ENCODE peak calls at places on chromosomes 11 and 22, in six cellular contexts. A is left ventricle myocardium inferior, V is GM12865, T is neural progenitor cell, F is stomach, J is AG10803. X is an unnamed sample.

GRCh38 chr11:1073261-1073724 is 1.4 kb upstream of the MUC2 start:
- DNase-seq in A (peak; percentile 42), J (peak; percentile 49), F (peak; percentile 88), V (no peak), T (peak; percentile 54), X (no peak)

GRCh38 chr11:31826530-31827438 is 15.7 kb upstream of the PAX6 start:
- DNase-seq in A (no peak), F (no peak), J (no peak), T (peak; percentile 71), V (no peak), X (peak; percentile 37)

GRCh38 chr22:47213571-47214230 is 451.3 kb downstream of the TBC1D22A start:
- DNase-seq in T (peak; percentile 15), V (peak; percentile 52), J (peak; percentile 11), A (no peak), F (peak; percentile 28), X (peak; percentile 69)

GRCh38 chr11:72189448-72190250 is 2.3 kb upstream of the FOLR1 start:
- DNase-seq in T (peak; percentile 14), V (no peak), A (no peak), J (peak; percentile 41), F (no peak), X (no peak)

GRCh38 chr22:43090130-43090789 is 1.1 kb upstream of the TTLL1 start:
- DNase-seq in F (peak; percentile 49), V (peak; percentile 87), J (peak; percentile 89), T (peak; percentile 28), A (peak; percentile 34), X (peak; percentile 87)

GRCh38 chr11:107929611-107930200 is 1.5 kb downstream of the RAB39A start:
- DNase-seq in T (peak; percentile 19), F (no peak), A (no peak), V (peak; percentile 64), J (no peak), X (peak; percentile 56)

GRCh38 chr22:27317961-27318360 is 483.6 kb downstream of the MN1 start:
- DNase-seq in J (peak; percentile 39), A (no peak), F (no peak), V (no peak), T (no peak), X (no peak)

GRCh38 chr22:35313311-35314121 is 13.8 kb downstream of the TOM1 start:
- DNase-seq in J (peak; percentile 89), F (peak; percentile 24), A (peak; percentile 70), V (peak; percentile 62), T (no peak), X (no peak)

GRCh38 chr22:47324435-47324990 is 562.1 kb downstream of the TBC1D22A start:
- DNase-seq in T (no peak), V (no peak), J (no peak), A (no peak), F (no peak), X (no peak)

GRCh38 chr11:113085446-113085845 is 124.2 kb downstream of the NCAM1 start:
- DNase-seq in A (no peak), F (no peak), J (no peak), T (no peak), V (no peak), X (no peak)

GRCh38 chr11:129861702-129862107 is 33.7 kb downstream of the NFRKB start:
- DNase-seq in V (no peak), A (peak; percentile 56), J (peak; percentile 93), T (peak; percentile 62), F (peak; percentile 89), X (no peak)

GRCh38 chr22:45638834-45639746 is 32.5 kb upstream of the ATXN10 start:
- DNase-seq in V (no peak), F (peak; percentile 59), A (peak; percentile 45), T (no peak), J (peak; percentile 54), X (no peak)

GRCh38 chr11:96204721-96205459 is 138.1 kb downstream of the MAML2 start:
- DNase-seq in F (no peak), A (no peak), V (no peak), T (no peak), J (peak; percentile 35), X (no peak)

GRCh38 chr22:37999640-38000272 is 15.4 kb upstream of the SOX10 start:
- DNase-seq in T (no peak), F (no peak), J (peak; percentile 11), V (peak; percentile 16), A (no peak), X (no peak)

GRCh38 chr11:77081976-77082836 is 15.4 kb downstream of the CAPN5 start:
- DNase-seq in T (no peak), J (no peak), F (peak; percentile 25), A (no peak), V (no peak), X (no peak)

GRCh38 chr22:49966716-49967332 is 6.3 kb downstream of the PIM3 start:
- DNase-seq in A (peak; percentile 34), V (no peak), F (peak; percentile 66), T (peak; percentile 51), J (peak; percentile 59), X (no peak)

GRCh38 chr11:31805037-31805628 is 6.0 kb downstream of the PAX6 start:
- DNase-seq in J (no peak), V (no peak), F (no peak), A (no peak), T (peak; percentile 73), X (peak; percentile 52)

GRCh38 chr22:25892678-25893077 is 150.7 kb downstream of the MYO18B start:
- DNase-seq in T (no peak), F (no peak), V (no peak), A (no peak), J (no peak), X (no peak)

GRCh38 chr11:120224872-120225371 is 14.1 kb downstream of the OAF start:
- DNase-seq in F (no peak), T (no peak), V (no peak), J (no peak), A (peak; percentile 58), X (no peak)

GRCh38 chr11:16154715-16155396 is 201.5 kb downstream of the SOX6 start:
- DNase-seq in J (no peak), T (no peak), A (no peak), V (no peak), F (peak; percentile 33), X (no peak)

GRCh38 chr11:59178401-59178800 is 6.5 kb downstream of the DTX4 start:
- DNase-seq in A (no peak), V (no peak), F (no peak), J (no peak), T (no peak), X (no peak)

GRCh38 chr11:79076526-79077115 is 364.2 kb downstream of the TENM4 start:
- DNase-seq in V (peak; percentile 33), T (peak; percentile 57), F (peak; percentile 50), J (peak; percentile 52), A (peak; percentile 50), X (no peak)

GRCh38 chr11:16981651-16982194 is 32.5 kb downstream of the PLEKHA7 start:
- DNase-seq in F (peak; percentile 50), T (peak; percentile 77), V (no peak), J (peak; percentile 42), A (no peak), X (no peak)

GRCh38 chr11:72308226-72309073 is 64.5 kb upstream of the PHOX2A start:
- DNase-seq in A (no peak), J (peak; percentile 69), V (peak; percentile 9), F (no peak), T (no peak), X (no peak)

GRCh38 chr11:65261591-65262380 is at the start of gene POLA2:
- DNase-seq in J (peak; percentile 92), A (peak; percentile 95), T (peak; percentile 97), V (peak; percentile 98), F (peak; percentile 97), X (peak; percentile 99)

GRCh38 chr11:65262381-65262680 is 569 bp downstream of the POLA2 start:
- DNase-seq in J (peak; percentile 59), T (no peak), F (peak; percentile 55), A (no peak), V (no peak), X (no peak)

GRCh38 chr11:65262775-65263174 is 1.0 kb downstream of the POLA2 start:
- DNase-seq in V (peak; percentile 50), A (no peak), T (no peak), F (no peak), J (no peak), X (no peak)

GRCh38 chr11:65260756-65261590 is 789 bp upstream of the POLA2 start:
- DNase-seq in J (no peak), V (no peak), A (no peak), T (no peak), F (no peak), X (no peak)

DNA sequence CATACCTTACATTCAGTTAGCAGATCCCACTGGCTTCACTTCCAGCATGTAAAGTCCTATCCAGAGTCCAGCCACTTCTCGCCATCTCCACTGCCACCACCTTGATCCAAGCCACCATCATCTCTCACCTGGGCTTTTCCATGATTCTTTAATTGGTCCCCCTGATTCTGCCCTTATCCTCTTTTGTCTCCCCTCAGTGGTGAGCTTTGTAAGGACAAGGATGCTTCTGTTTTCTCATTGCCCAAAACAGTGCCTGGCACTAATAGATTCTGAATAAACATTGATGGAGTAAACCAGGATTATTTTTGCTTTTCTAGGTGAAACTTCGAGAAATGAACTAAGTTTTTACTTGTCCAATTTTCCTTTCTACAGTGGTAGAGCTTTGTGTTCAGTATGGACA is 4.4 kb downstream of the POLA2 start:
- DNase-seq in V (no peak), J (no peak), T (no peak), F (no peak), A (no peak), X (no peak)
- TF ChIP-seq CTCF in V (no peak), J (no peak), T (no peak), F (no peak), A (no peak), X (no peak)

GRCh38 chr11:67354314-67355022 is 1.1 kb upstream of the POLD4 start:
- DNase-seq in T (peak; percentile 29), F (peak; percentile 68), A (peak; percentile 60), V (no peak), J (peak; percentile 91), X (peak; percentile 38)
- TF ChIP-seq CTCF in T (no peak), F (no peak), A (peak; percentile 19), V (no peak), J (peak; percentile 45), X (no peak)

DNA sequence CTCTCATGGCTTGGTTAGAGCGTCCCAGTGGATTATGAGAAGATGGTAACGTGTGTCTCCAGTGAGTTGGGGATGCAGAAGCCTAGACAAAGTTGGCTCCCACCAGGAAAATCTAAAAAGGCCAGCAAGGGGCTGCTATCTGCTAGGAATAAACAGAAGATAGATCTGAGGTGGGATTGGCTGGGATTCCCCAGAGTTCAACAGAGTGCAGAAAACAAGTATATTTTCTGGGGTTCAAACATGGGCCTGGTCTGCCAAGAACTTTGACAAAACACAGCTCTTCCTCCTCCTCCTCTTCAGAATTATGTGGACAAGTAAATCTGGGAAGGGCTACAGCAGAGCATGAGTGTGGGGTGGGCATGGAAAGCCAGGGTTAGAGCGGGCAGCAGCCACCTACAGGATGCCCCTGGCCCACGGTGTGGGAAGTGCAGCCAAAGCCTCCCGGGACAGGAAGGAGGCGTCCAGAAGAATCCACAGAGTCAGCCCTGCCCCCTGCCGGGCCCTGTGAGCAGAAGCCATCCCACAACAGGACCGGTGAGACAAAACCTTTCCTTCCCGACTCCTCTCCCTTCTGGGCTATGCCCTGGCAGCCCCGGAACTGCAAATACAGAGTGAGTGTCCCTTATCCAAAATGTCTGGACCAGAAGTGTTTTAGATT is 67.1 kb downstream of the CD82 start:
- DNase-seq in J (no peak), A (no peak), T (peak; percentile 64), F (peak; percentile 33), V (peak; percentile 54), X (no peak)
- TF ChIP-seq CTCF in J (peak; percentile 23), A (peak; percentile 63), T (peak; percentile 30), F (no peak), V (peak; percentile 63), X (peak; percentile 62)

DNA sequence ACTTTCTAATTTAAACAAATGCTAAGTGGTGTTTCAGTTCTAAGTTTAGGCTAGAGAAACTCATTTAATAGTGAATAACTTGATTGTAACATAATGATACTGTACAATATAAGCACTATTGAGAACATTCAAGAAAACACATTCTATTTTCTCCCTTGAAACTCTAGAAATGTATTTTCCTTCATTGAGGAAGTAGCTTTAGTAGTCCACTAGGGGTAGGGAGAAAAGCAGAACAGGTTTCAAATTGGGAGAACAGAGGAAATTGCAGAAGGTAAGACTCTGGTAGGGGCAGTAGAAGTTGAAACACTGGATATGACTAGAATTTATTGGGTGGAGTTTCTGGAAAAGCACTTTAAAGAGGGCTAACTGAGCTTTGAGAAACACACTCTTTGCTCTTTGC is 31.6 kb upstream of the MPPED2 start:
- DNase-seq in F (no peak), T (no peak), A (no peak), J (no peak), V (no peak), X (no peak)
- TF ChIP-seq CTCF in F (no peak), T (peak; percentile 28), A (no peak), J (no peak), V (no peak), X (no peak)